ENCODE peak calls at places on chromosomes 4 and X, in six cellular contexts. F, E, Z, D, I and L are unnamed samples.

GRCh38 chr4:155973639-155974475 is 20.2 kb upstream of the CTSO start:
- DNase-seq in F (no peak), E (no peak), I (no peak), Z (no peak), D (peak; percentile 20), L (no peak)

GRCh38 chr4:91064157-91064853 is 937.1 kb downstream of the CCSER1 start:
- DNase-seq in I (peak; percentile 5), D (peak; percentile 67), E (no peak), F (no peak), Z (peak; percentile 6), L (peak; percentile 71)

GRCh38 chrX:55767100-55767499 is 49.6 kb downstream of the RRAGB start:
- DNase-seq in I (no peak), E (no peak), Z (no peak), D (peak; percentile 33), F (no peak), L (no peak)

GRCh38 chr4:6668391-6668790 is 25.3 kb upstream of the S100P start:
- DNase-seq in I (peak; percentile 72), F (no peak), Z (no peak), D (no peak), E (no peak), L (no peak)

GRCh38 chr4:71558248-71558647 is 219.4 kb downstream of the SLC4A4 start:
- DNase-seq in Z (no peak), F (no peak), I (no peak), D (no peak), E (no peak), L (no peak)

GRCh38 chr4:154982187-154983047 is 201.3 kb downstream of the RBM46 start:
- DNase-seq in E (no peak), Z (peak; percentile 73), F (peak; percentile 24), D (peak; percentile 83), I (peak; percentile 43), L (peak; percentile 35)

GRCh38 chr4:107578321-107578720 is 141.7 kb downstream of the PAPSS1 start:
- DNase-seq in E (no peak), I (no peak), Z (no peak), D (no peak), F (no peak), L (no peak)

GRCh38 chrX:116232833-116233232 is 62.3 kb downstream of the AGTR2 start:
- DNase-seq in D (peak; percentile 79), I (no peak), Z (no peak), E (no peak), F (no peak), L (no peak)

GRCh38 chrX:2712428-2712827 is 21.3 kb downstream of the CD99 start:
- DNase-seq in I (no peak), D (no peak), Z (no peak), F (no peak), E (no peak), L (no peak)

GRCh38 chrX:34365482-34365881 is 233.4 kb upstream of the FAM47A start:
- DNase-seq in F (no peak), D (peak; percentile 59), Z (peak; percentile 5), E (no peak), I (no peak), L (no peak)

GRCh38 chr4:42281324-42282020 is 115.8 kb upstream of the SHISA3 start:
- DNase-seq in F (no peak), I (no peak), D (no peak), Z (no peak), E (no peak), L (no peak)

GRCh38 chr4:64781737-64782326 is 372.6 kb upstream of the TECRL start:
- DNase-seq in D (peak; percentile 40), I (no peak), E (no peak), Z (no peak), F (no peak), L (no peak)

GRCh38 chrX:129726307-129727111 is 12.3 kb upstream of the XPNPEP2 start:
- DNase-seq in I (peak; percentile 74), D (peak; percentile 75), E (peak; percentile 8), Z (peak; percentile 69), F (peak; percentile 69), L (no peak)

GRCh38 chr4:167578906-167579305 is 344.6 kb upstream of the SPOCK3 start:
- DNase-seq in Z (no peak), E (no peak), D (no peak), F (no peak), I (no peak), L (no peak)

GRCh38 chr4:66604192-66604591 is 933.9 kb upstream of the EPHA5 start:
- DNase-seq in I (no peak), F (no peak), E (no peak), D (no peak), Z (no peak), L (no peak)

GRCh38 chrX:347351-348117 is 28.9 kb upstream of the GTPBP6 start:
- DNase-seq in Z (no peak), D (no peak), F (no peak), E (no peak), I (no peak), L (no peak)

GRCh38 chrX:150573702-150574101 is 5.3 kb downstream of the MTM1 start:
- DNase-seq in Z (no peak), E (no peak), D (no peak), F (no peak), I (no peak), L (no peak)

GRCh38 chrX:121356139-121356849 is 308.9 kb downstream of the GLUD2 start:
- DNase-seq in E (no peak), I (no peak), Z (no peak), F (no peak), D (no peak), L (no peak)

GRCh38 chr4:153257151-153257620 is 52.9 kb downstream of the TRIM2 start:
- DNase-seq in I (no peak), D (peak; percentile 55), Z (peak; percentile 24), F (peak; percentile 54), E (no peak), L (no peak)

DNA sequence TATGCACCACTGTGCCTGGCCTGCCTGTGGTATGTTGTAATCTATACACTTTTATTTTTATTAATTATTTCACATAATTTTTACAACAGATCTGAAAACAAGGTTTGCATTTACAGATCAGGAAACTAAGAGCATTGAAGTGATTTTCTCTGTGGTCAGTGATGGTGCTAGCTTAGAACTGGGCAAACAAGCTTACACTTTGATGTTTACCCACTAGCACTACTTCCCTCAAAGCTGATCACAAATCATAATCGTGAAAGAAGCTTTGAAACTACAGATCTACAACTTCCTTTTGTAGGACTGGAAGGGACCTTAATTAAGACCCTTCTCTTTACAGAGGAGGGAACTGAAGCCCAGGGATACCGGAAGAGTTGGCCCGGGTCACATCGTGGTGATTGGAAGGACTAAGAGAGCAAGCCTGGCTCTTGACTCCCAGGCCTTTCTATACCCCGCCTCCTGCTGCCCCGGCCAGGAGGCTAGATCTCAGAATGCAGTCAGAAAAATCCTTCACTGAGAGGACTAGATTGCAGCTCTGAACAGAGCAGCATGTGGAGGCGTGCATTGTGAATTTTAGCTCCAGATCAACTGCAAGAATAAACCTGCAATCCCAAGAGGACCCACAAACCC is 93.7 kb upstream of the ZNF827 start:
- DNase-seq in E (no peak), I (no peak), F (no peak), D (no peak), Z (no peak), L (no peak)
- TF ChIP-seq CTCF in E (no peak), I (no peak), F (no peak), D (no peak), Z (no peak), L (no peak)

DNA sequence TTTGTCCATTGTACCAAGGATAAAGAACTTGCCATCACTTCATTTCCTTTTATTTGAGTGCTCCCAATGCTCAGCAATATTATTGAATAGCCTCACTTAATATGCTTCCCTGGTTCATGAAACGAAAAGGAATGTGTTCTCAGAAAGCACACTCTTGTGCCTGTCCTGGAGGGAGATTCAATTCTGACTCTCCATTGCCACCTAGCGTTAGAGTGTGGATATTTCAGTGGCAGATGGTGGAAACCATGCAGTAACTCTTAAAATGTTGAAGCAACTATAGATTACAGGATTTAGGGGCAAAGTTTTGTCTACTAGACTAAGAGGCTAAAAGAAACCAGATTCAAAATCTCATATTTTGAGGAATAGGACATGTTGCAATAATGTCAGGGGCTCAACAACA is 36.0 kb downstream of the GAB3 start:
- DNase-seq in D (peak; percentile 68), E (no peak), Z (peak; percentile 50), I (peak; percentile 43), F (no peak), L (no peak)
- TF ChIP-seq CTCF in D (peak; percentile 64), E (peak; percentile 65), Z (peak; percentile 78), I (peak; percentile 85), F (peak; percentile 89), L (peak; percentile 76)

DNA sequence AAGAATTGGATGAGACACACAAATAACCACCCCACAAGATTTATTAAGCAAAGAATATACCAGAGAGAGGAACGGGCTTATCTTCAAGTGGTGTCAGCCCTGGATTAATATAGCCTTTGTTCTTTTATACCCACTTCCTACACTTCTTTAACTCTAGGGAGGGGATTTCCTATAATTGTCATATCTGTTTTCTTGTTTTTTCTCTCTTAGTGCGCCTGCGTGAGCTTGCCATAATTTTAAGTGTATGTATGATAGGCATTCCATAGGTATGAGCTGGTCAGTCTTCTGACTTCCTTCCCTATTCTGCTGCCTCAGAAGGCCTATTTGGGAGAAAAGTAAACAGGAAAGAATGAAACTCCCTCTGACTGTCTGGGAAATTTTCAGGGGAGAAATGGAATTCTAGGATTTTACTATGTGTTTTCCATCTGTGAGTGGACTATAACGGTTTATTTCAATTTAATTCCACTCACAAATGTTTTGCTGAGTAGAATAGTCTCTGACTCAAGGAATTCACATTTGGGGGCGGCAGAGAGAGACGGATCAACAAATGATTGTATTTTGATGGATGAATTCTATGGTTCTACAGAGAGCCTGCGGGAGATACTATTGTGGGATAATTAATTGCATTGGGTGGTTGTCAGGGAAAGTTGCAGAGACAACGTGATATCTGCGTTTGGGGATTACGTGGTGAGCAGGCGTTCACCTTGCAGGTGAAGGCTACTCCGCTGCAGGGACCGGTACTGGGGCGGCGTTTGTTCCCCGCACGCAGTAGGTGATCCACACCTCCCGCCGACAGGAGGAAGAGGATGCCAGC is 626 bp upstream of the CEP135 start:
- DNase-seq in I (peak; percentile 18), D (peak; percentile 96), E (peak; percentile 30), F (no peak), Z (peak; percentile 7), L (peak; percentile 42)
- TF ChIP-seq CTCF in I (no peak), D (no peak), E (no peak), F (no peak), Z (no peak), L (no peak)

GRCh38 chr4:522438-522837 is 23.4 kb downstream of the PIGG start:
- DNase-seq in D (no peak), Z (no peak), E (no peak), F (no peak), I (no peak), L (no peak)

GRCh38 chr4:523601-524000 is 24.6 kb downstream of the PIGG start:
- DNase-seq in E (no peak), F (no peak), Z (no peak), D (no peak), I (no peak), L (no peak)

GRCh38 chr4:525660-526059 is 26.6 kb downstream of the PIGG start:
- DNase-seq in I (no peak), Z (no peak), E (no peak), D (no peak), F (no peak), L (no peak)

GRCh38 chr4:522911-523443 is 24.0 kb downstream of the PIGG start:
- DNase-seq in E (no peak), D (no peak), Z (no peak), F (no peak), I (no peak), L (no peak)

GRCh38 chr4:524196-524595 is 25.2 kb downstream of the PIGG start:
- DNase-seq in E (no peak), F (no peak), I (no peak), Z (no peak), D (no peak), L (no peak)
- TF ChIP-seq CTCF in E (no peak), F (no peak), I (no peak), Z (no peak), D (no peak), L (no peak)